ENCODE peak calls at places on chromosomes 12 and 14, in ten cellular contexts. T, C, K, S, E, A, F, D, M and Z are unnamed samples.
A peak's percentile ranks its signal among the peaks of the same experiment; 100 is the strongest.

GRCh38 chr12:103884316-103884715 is 43.3 kb upstream of the NT5DC3 start:
- DNase-seq in C (peak; percentile 26), F (peak; percentile 45), T (peak; percentile 43), D (peak; percentile 44), M (no peak), A (no peak), S (no peak), E (peak; percentile 61), K (no peak), Z (peak; percentile 26)

GRCh38 chr12:71636704-71637115 is 26.9 kb downstream of the ZFC3H1 start:
- DNase-seq in F (peak; percentile 77), C (peak; percentile 40), E (peak; percentile 83), S (no peak), K (no peak), D (no peak), M (no peak), A (peak; percentile 58), T (peak; percentile 45), Z (peak; percentile 8)

GRCh38 chr12:80553316-80553715 is 109.3 kb downstream of the PTPRQ start:
- DNase-seq in F (no peak), K (no peak), E (no peak), S (no peak), C (no peak), T (no peak), D (no peak), A (peak; percentile 68), M (peak; percentile 71), Z (no peak)

GRCh38 chr14:35821546-35822411 is 4.4 kb upstream of the BRMS1L start:
- DNase-seq in S (no peak), T (peak; percentile 12), A (no peak), K (no peak), E (peak; percentile 47), F (peak; percentile 17), C (peak; percentile 35), M (no peak), D (no peak), Z (no peak)

GRCh38 chr12:44574586-44574985 is 301.5 kb downstream of the NELL2 start:
- DNase-seq in M (no peak), D (no peak), C (no peak), A (no peak), S (no peak), T (no peak), K (no peak), E (no peak), F (no peak), Z (no peak)

GRCh38 chr12:50763637-50764115 is at the start of gene ATF1:
- DNase-seq in E (peak; percentile 94), T (peak; percentile 91), S (peak; percentile 85), F (peak; percentile 97), D (peak; percentile 85), K (peak; percentile 77), A (peak; percentile 95), M (no peak), C (peak; percentile 91), Z (peak; percentile 85)

GRCh38 chr14:73754911-73755360 is 40.8 kb upstream of the PNMA1 start:
- DNase-seq in C (no peak), A (no peak), T (no peak), F (no peak), D (no peak), K (no peak), M (no peak), E (no peak), S (no peak), Z (no peak)

GRCh38 chr14:105299654-105300541 is 903 bp downstream of the BRF1 start:
- DNase-seq in K (no peak), T (peak; percentile 28), S (no peak), D (no peak), C (peak; percentile 50), A (no peak), E (no peak), F (no peak), M (no peak), Z (no peak)

GRCh38 chr14:97878206-97878605 is 1081.0 kb downstream of the VRK1 start:
- DNase-seq in C (no peak), K (no peak), F (no peak), M (no peak), E (no peak), T (no peak), D (no peak), S (no peak), A (no peak), Z (no peak)

GRCh38 chr12:47886471-47887240 is 18.1 kb downstream of the VDR start:
- DNase-seq in D (no peak), E (no peak), A (no peak), S (no peak), K (no peak), C (no peak), M (no peak), F (no peak), T (no peak), Z (no peak)

GRCh38 chr12:2376855-2377657 is 324.3 kb downstream of the CACNA1C start:
- DNase-seq in K (no peak), C (no peak), A (no peak), D (no peak), E (no peak), T (no peak), S (no peak), M (no peak), F (peak; percentile 81), Z (no peak)

GRCh38 chr14:49677643-49678042 is 10.4 kb downstream of the POLE2 start:
- DNase-seq in C (no peak), T (no peak), E (no peak), D (no peak), M (no peak), K (no peak), F (peak; percentile 24), A (no peak), S (no peak), Z (no peak)

GRCh38 chr12:124605869-124606774 is 38.7 kb upstream of the NCOR2 start:
- DNase-seq in D (no peak), F (no peak), K (no peak), C (no peak), S (no peak), E (no peak), M (no peak), T (no peak), A (no peak), Z (no peak)

GRCh38 chr12:90958995-90959394 is 4.0 kb upstream of the CCER1 start:
- DNase-seq in A (no peak), E (no peak), C (no peak), K (no peak), D (no peak), F (no peak), S (no peak), M (no peak), T (no peak), Z (no peak)

GRCh38 chr14:70642313-70643235 is 858 bp downstream of the TTC9 start:
- DNase-seq in M (no peak), D (no peak), S (peak; percentile 17), K (peak; percentile 26), C (peak; percentile 75), A (no peak), F (peak; percentile 56), T (peak; percentile 27), E (peak; percentile 79), Z (peak; percentile 54)